ENCODE peak calls at places on chromosomes 6 and 20, in six cellular contexts. P, T, L, A, M and V are unnamed samples.

GRCh38 chr6:33958208-33958862 is 154.5 kb upstream of the MLN start:
- DNase-seq in P (no peak), T (no peak), L (no peak), A (peak), M (no peak), V (no peak)

GRCh38 chr20:25239387-25240370 is 8.2 kb upstream of the PYGB start:
- DNase-seq in P (no peak), T (no peak), L (peak), A (no peak), M (no peak), V (peak)

GRCh38 chr6:134979142-134979541 is 29.2 kb upstream of the ALDH8A1 start:
- DNase-seq in P (no peak), T (peak), L (no peak), A (peak), M (no peak), V (no peak)

GRCh38 chr20:11473971-11474370 is 443.7 kb upstream of the BTBD3 start:
- DNase-seq in P (no peak), T (no peak), L (no peak), A (no peak), M (no peak), V (no peak)

GRCh38 chr6:35273822-35274559 is 14.5 kb downstream of the ZNF76 start:
- DNase-seq in P (no peak), T (no peak), L (no peak), A (no peak), M (no peak), V (no peak)

GRCh38 chr20:63068711-63069367 is 62.1 kb upstream of the BHLHE23 start:
- DNase-seq in P (no peak), T (no peak), L (no peak), A (no peak), M (no peak), V (peak)

GRCh38 chr6:87846446-87846845 is 144.4 kb upstream of the AKIRIN2 start:
- DNase-seq in P (no peak), T (no peak), L (no peak), A (no peak), M (no peak), V (no peak)

GRCh38 chr6:34201455-34202098 is 35.1 kb upstream of the HMGA1 start:
- DNase-seq in P (no peak), T (no peak), L (no peak), A (no peak), M (no peak), V (no peak)

GRCh38 chr6:135540207-135540877 is 42.8 kb upstream of the AHI1 start:
- DNase-seq in P (peak), T (no peak), L (no peak), A (no peak), M (no peak), V (no peak)

GRCh38 chr20:40856653-40857052 is 167.6 kb upstream of the MAFB start:
- DNase-seq in P (no peak), T (no peak), L (no peak), A (no peak), M (no peak), V (no peak)

GRCh38 chr20:24109008-24109407 is 120.4 kb upstream of the GGTLC1 start:
- DNase-seq in P (no peak), T (no peak), L (peak), A (peak), M (peak), V (no peak)

GRCh38 chr6:20691185-20691584 is 156.9 kb downstream of the CDKAL1 start:
- DNase-seq in P (no peak), T (no peak), L (no peak), A (no peak), M (no peak), V (no peak)

GRCh38 chr6:161111256-161111655 is 119.7 kb downstream of the MAP3K4 start:
- DNase-seq in P (no peak), T (no peak), L (no peak), A (no peak), M (no peak), V (no peak)

GRCh38 chr6:107607109-107607508 is 117.2 kb downstream of the SOBP start:
- DNase-seq in P (no peak), T (no peak), L (no peak), A (no peak), M (no peak), V (peak)

GRCh38 chr6:111484655-111484974 is 1.6 kb upstream of the REV3L start:
- DNase-seq in P (no peak), T (no peak), L (no peak), A (peak), M (no peak), V (no peak)

GRCh38 chr6:111482236-111482958 is 621 bp downstream of the REV3L start:
- DNase-seq in P (no peak), T (no peak), L (peak), A (peak), M (peak), V (peak)

GRCh38 chr6:111481836-111482235 is 1.2 kb downstream of the REV3L start:
- DNase-seq in P (peak), T (no peak), L (no peak), A (no peak), M (no peak), V (no peak)

GRCh38 chr6:111483736-111484654 is 977 bp upstream of the REV3L start:
- DNase-seq in P (peak), T (peak), L (peak), A (peak), M (peak), V (peak)

DNA sequence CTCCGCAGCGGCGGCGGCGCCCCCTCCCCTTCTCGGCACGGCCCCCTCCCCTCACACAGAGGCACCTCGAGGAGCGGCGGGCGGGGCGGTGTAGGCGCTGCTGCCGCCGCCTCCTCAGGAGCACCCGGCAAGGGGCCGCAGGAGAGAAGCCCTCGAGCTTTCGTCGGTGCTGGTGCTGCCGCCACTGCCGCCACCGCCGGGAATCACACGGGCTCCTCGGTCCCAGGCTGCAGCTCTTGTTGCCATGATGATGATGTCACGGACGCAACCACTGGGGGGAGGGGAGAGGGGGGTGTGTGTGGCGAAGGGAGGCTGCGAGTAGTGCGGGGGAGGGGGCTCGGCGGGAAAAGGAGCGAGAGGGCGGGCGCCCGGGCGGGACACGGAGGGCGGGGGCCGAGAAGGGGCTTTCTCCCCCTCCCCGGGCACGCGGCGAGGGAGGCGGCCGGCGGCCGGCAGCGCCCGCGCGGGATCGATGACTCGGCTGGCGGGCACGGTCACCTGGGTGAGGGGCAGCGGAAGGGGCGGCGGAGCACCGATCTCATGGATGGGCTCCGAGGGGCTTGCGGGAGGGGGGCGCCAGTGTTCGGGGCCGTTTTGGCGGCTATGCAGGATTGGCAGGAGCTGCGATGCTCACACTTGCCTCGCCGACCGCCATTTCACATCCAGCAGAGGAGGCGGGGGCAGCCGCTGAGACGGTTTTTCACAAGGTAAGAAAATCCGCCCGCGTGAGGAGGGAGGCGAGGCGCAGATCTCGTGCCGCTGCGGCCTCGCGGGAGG is at the start of gene REV3L:
- DNase-seq in P (peak), T (peak), L (peak), A (peak), M (peak), V (peak)
- TF ChIP-seq EP300 in P (no peak), T (no peak), L (no peak), A (no peak), M (no peak), V (no peak)

GRCh38 chr6:90097357-90097756 is 199.3 kb downstream of the BACH2 start:
- DNase-seq in P (no peak), T (no peak), L (no peak), A (no peak), M (no peak), V (no peak)

GRCh38 chr6:90096818-90097217 is 199.8 kb downstream of the BACH2 start:
- DNase-seq in P (no peak), T (no peak), L (no peak), A (no peak), M (no peak), V (no peak)

GRCh38 chr6:90098637-90099036 is 198.0 kb downstream of the BACH2 start:
- DNase-seq in P (no peak), T (no peak), L (no peak), A (no peak), M (no peak), V (no peak)

GRCh38 chr6:90100059-90100665 is 196.5 kb downstream of the BACH2 start:
- DNase-seq in P (no peak), T (no peak), L (no peak), A (no peak), M (no peak), V (no peak)

GRCh38 chr6:90098025-90098474 is 198.6 kb downstream of the BACH2 start:
- DNase-seq in P (no peak), T (no peak), L (peak), A (no peak), M (no peak), V (peak)
- TF ChIP-seq EP300 in P (no peak), T (no peak), L (no peak), A (no peak), M (no peak), V (peak)

GRCh38 chr6:148979006-148979901 is 232.4 kb downstream of the UST start:
- DNase-seq in P (no peak), T (no peak), L (no peak), A (no peak), M (no peak), V (no peak)
- TF ChIP-seq EP300 in P (no peak), T (no peak), L (no peak), A (no peak), M (no peak), V (no peak)

DNA sequence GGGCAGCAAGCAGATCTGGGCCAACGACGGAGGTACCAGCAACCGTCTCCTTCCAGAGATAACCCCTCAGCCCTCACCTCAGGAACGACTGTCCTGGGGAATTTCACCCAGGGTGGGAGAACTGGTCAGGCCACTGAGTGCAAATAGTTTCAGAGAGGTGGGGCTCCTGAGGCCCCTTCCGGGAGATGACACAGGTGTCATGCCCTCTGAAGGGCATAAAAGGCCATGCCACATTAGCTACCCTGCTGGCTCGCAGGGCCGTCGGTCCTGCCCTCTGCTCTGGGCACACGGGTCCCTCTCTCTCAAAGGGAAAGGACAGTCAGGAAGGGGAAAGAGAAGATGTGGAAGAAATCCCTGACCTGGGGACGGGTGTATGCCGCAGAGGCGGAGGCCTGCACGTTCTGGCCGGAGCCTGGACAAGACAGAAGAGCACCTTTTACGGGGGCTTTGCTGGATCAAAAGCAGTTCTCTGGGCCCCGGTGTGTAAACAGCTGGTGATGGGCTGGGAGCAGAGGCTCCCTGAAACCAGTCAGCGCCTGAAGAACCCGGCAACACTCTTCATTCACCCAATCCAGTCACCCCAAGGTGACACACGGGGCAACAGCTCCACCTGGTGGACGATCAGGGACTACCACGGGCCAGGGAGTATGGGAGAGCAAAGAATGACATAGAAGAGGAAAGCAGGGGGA is 6.4 kb upstream of the TAF8 start:
- DNase-seq in P (peak), T (peak), L (peak), A (peak), M (peak), V (peak)
- TF ChIP-seq EP300 in P (no peak), T (no peak), L (no peak), A (peak), M (no peak), V (no peak)

DNA sequence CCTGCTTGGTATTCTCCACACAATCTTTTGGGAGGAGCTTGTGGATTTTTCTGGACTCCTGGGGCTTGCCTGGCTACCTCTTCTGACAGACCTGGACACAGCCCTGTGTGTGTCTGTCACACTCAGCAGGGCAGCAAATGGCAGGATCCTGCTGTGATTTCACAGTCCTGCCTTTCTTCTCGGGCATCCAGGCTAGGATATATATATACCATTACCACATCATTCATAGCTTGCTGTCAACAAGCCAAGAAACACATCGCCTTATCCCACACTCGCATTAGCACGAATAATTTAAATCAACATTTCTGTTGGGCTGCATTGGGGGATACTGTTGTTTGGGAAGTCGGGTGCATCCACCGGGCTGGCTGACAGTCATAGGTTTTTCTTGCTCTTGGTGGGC is 154.8 kb upstream of the FERMT1 start:
- DNase-seq in P (no peak), T (no peak), L (no peak), A (no peak), M (no peak), V (no peak)
- TF ChIP-seq EP300 in P (no peak), T (no peak), L (no peak), A (no peak), M (no peak), V (no peak)

GRCh38 chr6:10557886-10558285 is 36.7 kb downstream of the GCNT2 start:
- DNase-seq in P (no peak), T (no peak), L (no peak), A (no peak), M (no peak), V (no peak)

GRCh38 chr6:10554826-10555225 is 33.7 kb downstream of the GCNT2 start:
- DNase-seq in P (no peak), T (no peak), L (no peak), A (no peak), M (no peak), V (no peak)

GRCh38 chr6:10556496-10557391 is 35.6 kb downstream of the GCNT2 start:
- DNase-seq in P (no peak), T (no peak), L (no peak), A (no peak), M (peak), V (no peak)

GRCh38 chr6:10553869-10554268 is 32.7 kb downstream of the GCNT2 start:
- DNase-seq in P (no peak), T (no peak), L (no peak), A (no peak), M (no peak), V (no peak)

GRCh38 chr6:10555625-10556309 is 34.6 kb downstream of the GCNT2 start:
- DNase-seq in P (no peak), T (no peak), L (peak), A (no peak), M (peak), V (peak)
- TF ChIP-seq EP300 in P (no peak), T (no peak), L (no peak), A (no peak), M (no peak), V (no peak)

GRCh38 chr6:143062551-143062950 is 1.9 kb downstream of the AIG1 start:
- DNase-seq in P (no peak), T (no peak), L (no peak), A (no peak), M (no peak), V (no peak)

GRCh38 chr6:143063631-143064030 is 2.9 kb downstream of the AIG1 start:
- DNase-seq in P (no peak), T (no peak), L (no peak), A (no peak), M (no peak), V (no peak)

GRCh38 chr6:143064996-143065683 is 4.5 kb downstream of the AIG1 start:
- DNase-seq in P (no peak), T (no peak), L (no peak), A (peak), M (no peak), V (no peak)

GRCh38 chr6:143068001-143068400 is 7.3 kb downstream of the AIG1 start:
- DNase-seq in P (no peak), T (no peak), L (no peak), A (no peak), M (no peak), V (no peak)
- TF ChIP-seq EP300 in P (no peak), T (no peak), L (no peak), A (no peak), M (no peak), V (no peak)

GRCh38 chr6:85483861-85484260 is 34.0 kb downstream of the NT5E start:
- DNase-seq in P (no peak), T (no peak), L (no peak), A (peak), M (no peak), V (no peak)

GRCh38 chr6:85479221-85479620 is 29.3 kb downstream of the NT5E start:
- DNase-seq in P (no peak), T (no peak), L (no peak), A (no peak), M (no peak), V (no peak)

GRCh38 chr6:85484941-85485340 is 35.1 kb downstream of the NT5E start:
- DNase-seq in P (no peak), T (no peak), L (no peak), A (no peak), M (no peak), V (no peak)

GRCh38 chr6:85483041-85483700 is 33.3 kb downstream of the NT5E start:
- DNase-seq in P (peak), T (no peak), L (peak), A (peak), M (peak), V (peak)

GRCh38 chr6:85482206-85483040 is 32.5 kb downstream of the NT5E start:
- DNase-seq in P (no peak), T (no peak), L (no peak), A (no peak), M (no peak), V (no peak)
- TF ChIP-seq EP300 in P (no peak), T (no peak), L (no peak), A (no peak), M (no peak), V (no peak)

DNA sequence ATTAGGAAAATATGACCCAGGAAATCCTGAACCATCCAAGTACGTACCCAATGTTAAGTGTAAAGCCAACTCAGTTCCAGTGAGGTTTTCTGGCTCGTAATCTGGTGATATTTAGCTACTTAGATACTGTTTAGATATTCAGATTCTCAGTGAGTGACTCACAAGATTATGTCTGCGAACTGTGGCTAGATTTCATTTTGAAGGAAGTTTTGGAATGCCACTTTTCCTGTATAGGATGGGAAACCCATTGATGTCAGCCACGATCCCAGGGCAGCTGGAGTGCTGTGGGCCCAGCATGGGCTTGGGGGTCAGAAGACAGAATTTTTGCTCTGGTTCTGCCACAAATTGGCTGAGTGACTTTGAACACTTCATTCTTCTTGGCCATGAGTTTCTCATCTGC is 76.3 kb downstream of the TMEM170B start:
- DNase-seq in P (peak), T (no peak), L (no peak), A (no peak), M (no peak), V (no peak)
- TF ChIP-seq EP300 in P (no peak), T (no peak), L (no peak), A (no peak), M (no peak), V (no peak)

DNA sequence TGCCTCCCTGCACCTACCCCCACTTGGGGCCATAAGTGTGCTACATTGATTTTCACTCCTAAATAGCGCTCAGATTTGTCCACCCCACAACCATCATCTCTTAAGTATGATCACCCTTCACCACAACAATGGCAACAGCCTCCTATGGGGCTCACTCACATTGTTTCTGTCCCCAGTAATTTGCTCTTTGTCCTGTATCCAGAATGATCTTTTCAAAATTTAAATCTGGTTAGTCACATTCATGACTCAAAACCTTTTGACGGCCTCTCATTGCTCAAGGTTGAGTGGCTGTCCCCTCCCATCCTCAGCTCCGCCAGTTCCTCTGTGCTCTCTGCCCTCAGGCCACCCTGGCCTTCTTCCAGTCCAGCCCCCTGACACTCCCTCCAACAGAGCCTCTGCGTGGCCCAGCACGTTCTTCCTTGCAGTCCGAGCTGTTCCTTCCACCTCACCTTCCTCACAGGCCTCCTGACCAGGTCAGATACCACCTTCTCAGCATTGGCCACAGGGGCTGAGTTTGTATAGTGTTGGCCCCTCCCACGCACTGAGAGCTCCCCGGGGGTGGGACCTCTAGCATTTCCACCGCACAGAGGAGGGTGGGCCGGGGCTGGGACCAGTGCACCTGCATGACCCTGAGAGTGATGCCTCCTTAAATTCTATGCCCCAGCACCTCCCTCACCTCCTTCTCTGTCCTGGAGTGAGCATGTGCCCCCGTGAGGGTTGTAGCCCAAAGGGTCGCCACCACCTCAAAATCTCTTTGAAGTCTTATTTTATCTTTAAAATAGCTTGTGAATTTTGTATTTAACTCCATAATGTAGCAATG is 2.4 kb upstream of the PPP1R3G start:
- DNase-seq in P (peak), T (no peak), L (no peak), A (peak), M (no peak), V (no peak)
- TF ChIP-seq EP300 in P (no peak), T (no peak), L (no peak), A (no peak), M (no peak), V (no peak)